ENCODE peak calls at places on chromosomes 3 and 15, in eight cellular contexts. J is Peyer's patch, V is adrenal gland, G is IMR-90, Q is heart left ventricle, I is HCT116, Y is spleen, O is tibial nerve. M is an unnamed sample.

GRCh38 chr3:25895031-25895430 is 105.1 kb downstream of the OXSM start:
- DNase-seq in J (no peak), V (no peak), G (peak), Q (no peak), I (no peak), Y (no peak), O (no peak), M (no peak)

GRCh38 chr3:14434105-14434504 is 31.7 kb downstream of the SLC6A6 start:
- DNase-seq in J (no peak), V (peak), G (peak), Q (no peak), I (no peak), Y (no peak), O (no peak), M (no peak)

GRCh38 chr3:121063628-121064027 is 155.6 kb downstream of the STXBP5L start:
- DNase-seq in J (no peak), V (no peak), G (no peak), Q (no peak), I (no peak), Y (no peak), O (no peak), M (no peak)

GRCh38 chr3:177752841-177753240 is 555.6 kb upstream of the TBL1XR1 start:
- DNase-seq in J (no peak), V (no peak), G (no peak), Q (no peak), I (no peak), Y (no peak), O (no peak), M (no peak)

GRCh38 chr3:123344175-123344908 is 104.5 kb downstream of the ADCY5 start:
- DNase-seq in J (peak), V (no peak), G (peak), Q (no peak), I (no peak), Y (peak), O (no peak), M (no peak)

GRCh38 chr3:167876603-167877325 is 141.2 kb downstream of the SERPINI1 start:
- DNase-seq in J (no peak), V (no peak), G (peak), Q (no peak), I (peak), Y (no peak), O (no peak), M (no peak)

GRCh38 chr3:38655708-38656300 is 6.3 kb upstream of the SCN5A start:
- DNase-seq in J (no peak), V (no peak), G (peak), Q (no peak), I (peak), Y (no peak), O (no peak), M (peak)

GRCh38 chr3:4493931-4494806 is 1.0 kb downstream of the ITPR1 start:
- DNase-seq in J (no peak), V (peak), G (peak), Q (peak), I (no peak), Y (peak), O (no peak), M (peak)

GRCh38 chr15:45347989-45348388 is 30.4 kb downstream of the GATM start:
- DNase-seq in J (no peak), V (no peak), G (no peak), Q (no peak), I (no peak), Y (no peak), O (no peak), M (no peak)

GRCh38 chr3:194485876-194486539 is 794 bp downstream of the ATP13A3 start:
- DNase-seq in J (peak), V (peak), G (peak), Q (peak), I (no peak), Y (peak), O (no peak), M (peak)

GRCh38 chr3:129238945-129239705 is 10.3 kb upstream of the COPG1 start:
- DNase-seq in J (no peak), V (no peak), G (peak), Q (no peak), I (no peak), Y (no peak), O (no peak), M (no peak)
- TF ChIP-seq POLR2A in J (no peak), V (no peak), G (no peak), Q (no peak), I (no peak), Y (no peak), O (no peak), M (no peak)

GRCh38 chr15:74857082-74857655 is 14.2 kb upstream of the ULK3 start:
- DNase-seq in J (no peak), V (no peak), G (no peak), Q (no peak), I (no peak), Y (no peak), O (no peak), M (no peak)

GRCh38 chr15:74855857-74856256 is 12.9 kb upstream of the ULK3 start:
- DNase-seq in J (no peak), V (no peak), G (no peak), Q (no peak), I (no peak), Y (no peak), O (no peak), M (no peak)

GRCh38 chr15:74858366-74858735 is 14.8 kb downstream of the SCAMP2 start:
- DNase-seq in J (no peak), V (no peak), G (no peak), Q (no peak), I (no peak), Y (no peak), O (no peak), M (no peak)

GRCh38 chr15:74856537-74856936 is 13.6 kb upstream of the ULK3 start:
- DNase-seq in J (no peak), V (no peak), G (no peak), Q (no peak), I (no peak), Y (no peak), O (no peak), M (no peak)

DNA sequence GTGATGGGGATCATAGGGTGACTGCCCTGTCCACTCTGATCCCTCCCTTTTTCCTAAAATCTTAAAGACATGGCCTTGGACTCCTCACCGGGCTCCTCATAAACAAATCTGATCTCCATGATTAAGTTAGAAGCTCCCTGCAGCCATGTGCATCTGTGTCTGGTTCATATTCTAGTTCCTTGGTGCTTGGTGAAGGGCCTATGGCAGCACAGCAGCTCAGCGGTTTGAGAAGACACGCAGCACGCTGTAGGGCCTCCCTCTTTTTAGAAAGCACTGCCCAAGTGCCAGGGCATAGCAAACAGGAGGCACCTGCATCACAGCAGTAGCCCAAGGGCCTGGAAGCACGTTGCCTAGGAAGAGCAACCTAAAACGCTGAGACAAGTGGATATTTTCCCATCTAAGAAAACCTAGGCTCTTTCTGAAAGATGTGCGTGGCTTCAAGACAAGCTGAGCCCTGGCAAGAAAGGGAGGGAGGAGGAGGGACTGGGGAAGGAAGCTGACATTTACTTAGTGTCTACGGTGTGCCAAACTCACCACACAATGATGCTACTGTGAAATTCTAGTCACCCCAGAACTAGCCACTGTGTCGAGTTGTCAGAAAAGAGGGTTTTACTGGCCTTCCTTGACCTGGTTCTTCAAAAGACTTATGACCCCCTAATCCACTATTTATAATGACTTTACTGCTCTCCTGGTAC is 14.9 kb upstream of the ULK3 start:
- DNase-seq in J (no peak), V (no peak), G (no peak), Q (no peak), I (no peak), Y (no peak), O (no peak), M (no peak)
- H3K4me3 ChIP-seq in J (no peak), V (no peak), G (no peak), Q (no peak), I (no peak), Y (no peak), O (no peak), M (no peak)

GRCh38 chr3:128550113-128550440 is 57.1 kb upstream of the GATA2 start:
- DNase-seq in J (no peak), V (no peak), G (no peak), Q (no peak), I (no peak), Y (no peak), O (no peak), M (no peak)

GRCh38 chr3:128548011-128548410 is 55.0 kb upstream of the GATA2 start:
- DNase-seq in J (no peak), V (no peak), G (no peak), Q (no peak), I (no peak), Y (no peak), O (no peak), M (no peak)

GRCh38 chr3:128547368-128547987 is 54.5 kb upstream of the GATA2 start:
- DNase-seq in J (no peak), V (no peak), G (peak), Q (no peak), I (no peak), Y (no peak), O (no peak), M (peak)

GRCh38 chr3:128549283-128550112 is 56.5 kb upstream of the GATA2 start:
- DNase-seq in J (peak), V (peak), G (peak), Q (peak), I (no peak), Y (no peak), O (no peak), M (no peak)

GRCh38 chr3:128548426-128549282 is 55.7 kb upstream of the GATA2 start:
- DNase-seq in J (no peak), V (no peak), G (peak), Q (no peak), I (no peak), Y (no peak), O (no peak), M (no peak)
- TF ChIP-seq POLR2A in J (no peak), V (no peak), G (no peak), Q (no peak), I (no peak), Y (no peak), O (no peak), M (no peak)

GRCh38 chr3:19148768-19149091 is 420 bp downstream of the KCNH8 start:
- DNase-seq in J (no peak), V (no peak), G (no peak), Q (no peak), I (no peak), Y (no peak), O (no peak), M (no peak)
- H3K4me3 ChIP-seq in J (peak), V (peak), G (no peak), Q (peak), I (no peak), Y (peak), O (peak), M (no peak)